ENCODE peak calls at places on chromosomes 12 and 14, in ten cellular contexts. One of them, this sample, is unnamed.

GRCh38 chr14:81559385-81559784 is 25.7 kb upstream of the SEL1L start:
- DNase-seq in HuH-7.5: no peak
- DNase-seq in WTC11: no peak
- DNase-seq in heart right ventricle: no peak
- DNase-seq in DMS53: no peak
- DNase-seq in upper lobe of right lung: no peak
- DNase-seq in H54: no peak
- DNase-seq in stimulated activated CD8-positive, alpha-beta memory T cell treated with anti-CD3 and anti-CD28 coated beads, Interleukin-15, amount 100 ng/mL, for 24 hours: no peak
- DNase-seq in HTR-8/SVneo: no peak
- DNase-seq in head of caudate nucleus: no peak
- DNase-seq in this sample: no peak

GRCh38 chr12:103169-103981 is 36.8 kb downstream of the IQSEC3 start:
- DNase-seq in HuH-7.5: no peak
- DNase-seq in WTC11: peak; percentile 53
- DNase-seq in heart right ventricle: no peak
- DNase-seq in DMS53: peak; percentile 74
- DNase-seq in upper lobe of right lung: peak; percentile 41
- DNase-seq in H54: no peak
- DNase-seq in stimulated activated CD8-positive, alpha-beta memory T cell treated with anti-CD3 and anti-CD28 coated beads, Interleukin-15, amount 100 ng/mL, for 24 hours: no peak
- DNase-seq in HTR-8/SVneo: no peak
- DNase-seq in head of caudate nucleus: no peak
- DNase-seq in this sample: peak; percentile 58

GRCh38 chr12:2064078-2064507 is 11.3 kb downstream of the CACNA1C start:
- DNase-seq in HuH-7.5: no peak
- DNase-seq in WTC11: no peak
- DNase-seq in heart right ventricle: no peak
- DNase-seq in DMS53: no peak
- DNase-seq in upper lobe of right lung: no peak
- DNase-seq in H54: no peak
- DNase-seq in stimulated activated CD8-positive, alpha-beta memory T cell treated with anti-CD3 and anti-CD28 coated beads, Interleukin-15, amount 100 ng/mL, for 24 hours: no peak
- DNase-seq in HTR-8/SVneo: peak; percentile 54
- DNase-seq in head of caudate nucleus: no peak
- DNase-seq in this sample: no peak

GRCh38 chr12:43863770-43864366 is 28.0 kb downstream of the TMEM117 start:
- DNase-seq in HuH-7.5: no peak
- DNase-seq in WTC11: no peak
- DNase-seq in heart right ventricle: no peak
- DNase-seq in DMS53: no peak
- DNase-seq in upper lobe of right lung: no peak
- DNase-seq in H54: no peak
- DNase-seq in stimulated activated CD8-positive, alpha-beta memory T cell treated with anti-CD3 and anti-CD28 coated beads, Interleukin-15, amount 100 ng/mL, for 24 hours: no peak
- DNase-seq in HTR-8/SVneo: no peak
- DNase-seq in head of caudate nucleus: no peak
- DNase-seq in this sample: no peak

GRCh38 chr14:26709019-26709418 is 111.2 kb upstream of the NOVA1 start:
- DNase-seq in HuH-7.5: no peak
- DNase-seq in WTC11: no peak
- DNase-seq in heart right ventricle: no peak
- DNase-seq in DMS53: peak; percentile 13
- DNase-seq in upper lobe of right lung: no peak
- DNase-seq in H54: no peak
- DNase-seq in stimulated activated CD8-positive, alpha-beta memory T cell treated with anti-CD3 and anti-CD28 coated beads, Interleukin-15, amount 100 ng/mL, for 24 hours: no peak
- DNase-seq in HTR-8/SVneo: peak; percentile 13
- DNase-seq in head of caudate nucleus: no peak
- DNase-seq in this sample: no peak

GRCh38 chr14:56117765-56118610 is at the start of gene PELI2:
- DNase-seq in HuH-7.5: peak; percentile 28
- DNase-seq in WTC11: peak; percentile 75
- DNase-seq in heart right ventricle: peak; percentile 78
- DNase-seq in DMS53: peak; percentile 91
- DNase-seq in upper lobe of right lung: peak; percentile 93
- DNase-seq in H54: peak; percentile 28
- DNase-seq in stimulated activated CD8-positive, alpha-beta memory T cell treated with anti-CD3 and anti-CD28 coated beads, Interleukin-15, amount 100 ng/mL, for 24 hours: peak; percentile 37
- DNase-seq in HTR-8/SVneo: peak; percentile 56
- DNase-seq in head of caudate nucleus: peak; percentile 77
- DNase-seq in this sample: peak; percentile 81

GRCh38 chr12:851913-852312 is 97.6 kb downstream of the RAD52 start:
- DNase-seq in HuH-7.5: no peak
- DNase-seq in WTC11: no peak
- DNase-seq in heart right ventricle: no peak
- DNase-seq in DMS53: no peak
- DNase-seq in upper lobe of right lung: no peak
- DNase-seq in H54: no peak
- DNase-seq in stimulated activated CD8-positive, alpha-beta memory T cell treated with anti-CD3 and anti-CD28 coated beads, Interleukin-15, amount 100 ng/mL, for 24 hours: no peak
- DNase-seq in HTR-8/SVneo: peak; percentile 23
- DNase-seq in head of caudate nucleus: no peak
- DNase-seq in this sample: no peak

GRCh38 chr12:6336079-6336858 is 5.6 kb downstream of the TNFRSF1A start:
- DNase-seq in HuH-7.5: peak; percentile 96
- DNase-seq in WTC11: peak; percentile 95
- DNase-seq in heart right ventricle: peak; percentile 93
- DNase-seq in DMS53: peak; percentile 100
- DNase-seq in upper lobe of right lung: peak; percentile 97
- DNase-seq in H54: peak; percentile 93
- DNase-seq in stimulated activated CD8-positive, alpha-beta memory T cell treated with anti-CD3 and anti-CD28 coated beads, Interleukin-15, amount 100 ng/mL, for 24 hours: no peak
- DNase-seq in HTR-8/SVneo: peak; percentile 99
- DNase-seq in head of caudate nucleus: peak; percentile 50
- DNase-seq in this sample: peak; percentile 93

GRCh38 chr12:71439613-71440392 is at the start of gene LGR5:
- DNase-seq in HuH-7.5: peak; percentile 34
- DNase-seq in WTC11: peak; percentile 63
- DNase-seq in heart right ventricle: peak; percentile 17
- DNase-seq in DMS53: peak; percentile 76
- DNase-seq in upper lobe of right lung: peak; percentile 67
- DNase-seq in H54: no peak
- DNase-seq in stimulated activated CD8-positive, alpha-beta memory T cell treated with anti-CD3 and anti-CD28 coated beads, Interleukin-15, amount 100 ng/mL, for 24 hours: no peak
- DNase-seq in HTR-8/SVneo: peak; percentile 17
- DNase-seq in head of caudate nucleus: peak; percentile 88
- DNase-seq in this sample: peak; percentile 93

GRCh38 chr12:50024804-50025186 is 499 bp downstream of the RACGAP1 start:
- DNase-seq in HuH-7.5: no peak
- DNase-seq in WTC11: no peak
- DNase-seq in heart right ventricle: no peak
- DNase-seq in DMS53: peak; percentile 50
- DNase-seq in upper lobe of right lung: no peak
- DNase-seq in H54: no peak
- DNase-seq in stimulated activated CD8-positive, alpha-beta memory T cell treated with anti-CD3 and anti-CD28 coated beads, Interleukin-15, amount 100 ng/mL, for 24 hours: no peak
- DNase-seq in HTR-8/SVneo: peak; percentile 30
- DNase-seq in head of caudate nucleus: no peak
- DNase-seq in this sample: peak; percentile 21

GRCh38 chr14:65776193-65776592 is 363.7 kb downstream of the FUT8 start:
- DNase-seq in HuH-7.5: no peak
- DNase-seq in WTC11: no peak
- DNase-seq in heart right ventricle: no peak
- DNase-seq in DMS53: no peak
- DNase-seq in upper lobe of right lung: no peak
- DNase-seq in H54: no peak
- DNase-seq in stimulated activated CD8-positive, alpha-beta memory T cell treated with anti-CD3 and anti-CD28 coated beads, Interleukin-15, amount 100 ng/mL, for 24 hours: no peak
- DNase-seq in HTR-8/SVneo: no peak
- DNase-seq in head of caudate nucleus: no peak
- DNase-seq in this sample: no peak

GRCh38 chr12:95837240-95838038 is 21.3 kb upstream of the SNRPF start:
- DNase-seq in HuH-7.5: no peak
- DNase-seq in WTC11: no peak
- DNase-seq in heart right ventricle: no peak
- DNase-seq in DMS53: peak; percentile 67
- DNase-seq in upper lobe of right lung: no peak
- DNase-seq in H54: no peak
- DNase-seq in stimulated activated CD8-positive, alpha-beta memory T cell treated with anti-CD3 and anti-CD28 coated beads, Interleukin-15, amount 100 ng/mL, for 24 hours: no peak
- DNase-seq in HTR-8/SVneo: no peak
- DNase-seq in head of caudate nucleus: no peak
- DNase-seq in this sample: no peak

GRCh38 chr12:56221233-56221756 is 427 bp downstream of the RNF41 start:
- DNase-seq in HuH-7.5: no peak
- DNase-seq in WTC11: peak; percentile 62
- DNase-seq in heart right ventricle: peak; percentile 49
- DNase-seq in DMS53: peak; percentile 54
- DNase-seq in upper lobe of right lung: peak; percentile 79
- DNase-seq in H54: peak; percentile 59
- DNase-seq in stimulated activated CD8-positive, alpha-beta memory T cell treated with anti-CD3 and anti-CD28 coated beads, Interleukin-15, amount 100 ng/mL, for 24 hours: no peak
- DNase-seq in HTR-8/SVneo: peak; percentile 71
- DNase-seq in head of caudate nucleus: peak; percentile 27
- DNase-seq in this sample: peak; percentile 34

GRCh38 chr14:100305446-100306255 is 593 bp downstream of the SLC25A29 start:
- DNase-seq in HuH-7.5: no peak
- DNase-seq in WTC11: peak; percentile 49
- DNase-seq in heart right ventricle: peak; percentile 53
- DNase-seq in DMS53: peak; percentile 67
- DNase-seq in upper lobe of right lung: peak; percentile 85
- DNase-seq in H54: peak; percentile 61
- DNase-seq in stimulated activated CD8-positive, alpha-beta memory T cell treated with anti-CD3 and anti-CD28 coated beads, Interleukin-15, amount 100 ng/mL, for 24 hours: no peak
- DNase-seq in HTR-8/SVneo: peak; percentile 17
- DNase-seq in head of caudate nucleus: peak; percentile 33
- DNase-seq in this sample: peak; percentile 35

GRCh38 chr14:101353422-101353821 is 207.9 kb upstream of the DIO3 start:
- DNase-seq in HuH-7.5: no peak
- DNase-seq in WTC11: no peak
- DNase-seq in heart right ventricle: no peak
- DNase-seq in DMS53: no peak
- DNase-seq in upper lobe of right lung: no peak
- DNase-seq in H54: no peak
- DNase-seq in stimulated activated CD8-positive, alpha-beta memory T cell treated with anti-CD3 and anti-CD28 coated beads, Interleukin-15, amount 100 ng/mL, for 24 hours: no peak
- DNase-seq in HTR-8/SVneo: no peak
- DNase-seq in head of caudate nucleus: no peak
- DNase-seq in this sample: no peak

GRCh38 chr14:71466942-71467341 is 465.3 kb upstream of the RGS6 start:
- DNase-seq in HuH-7.5: no peak
- DNase-seq in WTC11: no peak
- DNase-seq in heart right ventricle: no peak
- DNase-seq in DMS53: no peak
- DNase-seq in upper lobe of right lung: no peak
- DNase-seq in H54: no peak
- DNase-seq in stimulated activated CD8-positive, alpha-beta memory T cell treated with anti-CD3 and anti-CD28 coated beads, Interleukin-15, amount 100 ng/mL, for 24 hours: no peak
- DNase-seq in HTR-8/SVneo: no peak
- DNase-seq in head of caudate nucleus: no peak
- DNase-seq in this sample: no peak

GRCh38 chr14:62064741-62065323 is 302.6 kb downstream of the SNAPC1 start:
- DNase-seq in HuH-7.5: no peak
- DNase-seq in WTC11: no peak
- DNase-seq in heart right ventricle: no peak
- DNase-seq in DMS53: no peak
- DNase-seq in upper lobe of right lung: no peak
- DNase-seq in H54: no peak
- DNase-seq in stimulated activated CD8-positive, alpha-beta memory T cell treated with anti-CD3 and anti-CD28 coated beads, Interleukin-15, amount 100 ng/mL, for 24 hours: no peak
- DNase-seq in HTR-8/SVneo: no peak
- DNase-seq in head of caudate nucleus: no peak
- DNase-seq in this sample: no peak

GRCh38 chr12:104736307-104736706 is 221.8 kb downstream of the SLC41A2 start:
- DNase-seq in HuH-7.5: no peak
- DNase-seq in WTC11: no peak
- DNase-seq in heart right ventricle: no peak
- DNase-seq in DMS53: no peak
- DNase-seq in upper lobe of right lung: no peak
- DNase-seq in H54: peak; percentile 26
- DNase-seq in stimulated activated CD8-positive, alpha-beta memory T cell treated with anti-CD3 and anti-CD28 coated beads, Interleukin-15, amount 100 ng/mL, for 24 hours: no peak
- DNase-seq in HTR-8/SVneo: no peak
- DNase-seq in head of caudate nucleus: no peak
- DNase-seq in this sample: peak; percentile 32

GRCh38 chr12:66268562-66268961 is 33.7 kb upstream of the HELB start:
- DNase-seq in HuH-7.5: no peak
- DNase-seq in WTC11: no peak
- DNase-seq in heart right ventricle: no peak
- DNase-seq in DMS53: no peak
- DNase-seq in upper lobe of right lung: no peak
- DNase-seq in H54: no peak
- DNase-seq in stimulated activated CD8-positive, alpha-beta memory T cell treated with anti-CD3 and anti-CD28 coated beads, Interleukin-15, amount 100 ng/mL, for 24 hours: no peak
- DNase-seq in HTR-8/SVneo: no peak
- DNase-seq in head of caudate nucleus: no peak
- DNase-seq in this sample: no peak

GRCh38 chr12:70571705-70572269 is 65.4 kb downstream of the PTPRB start:
- DNase-seq in HuH-7.5: no peak
- DNase-seq in WTC11: no peak
- DNase-seq in heart right ventricle: no peak
- DNase-seq in DMS53: no peak
- DNase-seq in upper lobe of right lung: no peak
- DNase-seq in H54: no peak
- DNase-seq in stimulated activated CD8-positive, alpha-beta memory T cell treated with anti-CD3 and anti-CD28 coated beads, Interleukin-15, amount 100 ng/mL, for 24 hours: no peak
- DNase-seq in HTR-8/SVneo: no peak
- DNase-seq in head of caudate nucleus: no peak
- DNase-seq in this sample: no peak

GRCh38 chr12:102948941-102949352 is 8.5 kb upstream of the ASCL1 start:
- DNase-seq in HuH-7.5: no peak
- DNase-seq in WTC11: peak; percentile 81
- DNase-seq in heart right ventricle: peak; percentile 41
- DNase-seq in DMS53: peak; percentile 92
- DNase-seq in upper lobe of right lung: no peak
- DNase-seq in H54: no peak
- DNase-seq in stimulated activated CD8-positive, alpha-beta memory T cell treated with anti-CD3 and anti-CD28 coated beads, Interleukin-15, amount 100 ng/mL, for 24 hours: peak; percentile 45
- DNase-seq in HTR-8/SVneo: peak; percentile 32
- DNase-seq in head of caudate nucleus: peak; percentile 78
- DNase-seq in this sample: peak; percentile 78

GRCh38 chr14:37187294-37187693 is 10.4 kb upstream of the MIPOL1 start:
- DNase-seq in HuH-7.5: no peak
- DNase-seq in WTC11: no peak
- DNase-seq in heart right ventricle: no peak
- DNase-seq in DMS53: no peak
- DNase-seq in upper lobe of right lung: no peak
- DNase-seq in H54: no peak
- DNase-seq in stimulated activated CD8-positive, alpha-beta memory T cell treated with anti-CD3 and anti-CD28 coated beads, Interleukin-15, amount 100 ng/mL, for 24 hours: no peak
- DNase-seq in HTR-8/SVneo: no peak
- DNase-seq in head of caudate nucleus: no peak
- DNase-seq in this sample: no peak

GRCh38 chr12:78726854-78727253 is 137.7 kb upstream of the SYT1 start:
- DNase-seq in HuH-7.5: no peak
- DNase-seq in WTC11: no peak
- DNase-seq in heart right ventricle: no peak
- DNase-seq in DMS53: no peak
- DNase-seq in upper lobe of right lung: no peak
- DNase-seq in H54: no peak
- DNase-seq in stimulated activated CD8-positive, alpha-beta memory T cell treated with anti-CD3 and anti-CD28 coated beads, Interleukin-15, amount 100 ng/mL, for 24 hours: no peak
- DNase-seq in HTR-8/SVneo: no peak
- DNase-seq in head of caudate nucleus: no peak
- DNase-seq in this sample: no peak

GRCh38 chr12:108826115-108826806 is 31.1 kb downstream of the SSH1 start:
- DNase-seq in HuH-7.5: no peak
- DNase-seq in WTC11: no peak
- DNase-seq in heart right ventricle: peak; percentile 45
- DNase-seq in DMS53: no peak
- DNase-seq in upper lobe of right lung: no peak
- DNase-seq in H54: peak; percentile 61
- DNase-seq in stimulated activated CD8-positive, alpha-beta memory T cell treated with anti-CD3 and anti-CD28 coated beads, Interleukin-15, amount 100 ng/mL, for 24 hours: no peak
- DNase-seq in HTR-8/SVneo: peak; percentile 71
- DNase-seq in head of caudate nucleus: peak; percentile 44
- DNase-seq in this sample: peak; percentile 65

GRCh38 chr14:82655770-82656169 is 1122.1 kb upstream of the SEL1L start:
- DNase-seq in HuH-7.5: no peak
- DNase-seq in WTC11: no peak
- DNase-seq in heart right ventricle: no peak
- DNase-seq in DMS53: no peak
- DNase-seq in upper lobe of right lung: no peak
- DNase-seq in H54: no peak
- DNase-seq in stimulated activated CD8-positive, alpha-beta memory T cell treated with anti-CD3 and anti-CD28 coated beads, Interleukin-15, amount 100 ng/mL, for 24 hours: no peak
- DNase-seq in HTR-8/SVneo: no peak
- DNase-seq in head of caudate nucleus: no peak
- DNase-seq in this sample: no peak

GRCh38 chr14:26163761-26164160 is 434.1 kb downstream of the NOVA1 start:
- DNase-seq in HuH-7.5: no peak
- DNase-seq in WTC11: no peak
- DNase-seq in heart right ventricle: no peak
- DNase-seq in DMS53: peak; percentile 72
- DNase-seq in upper lobe of right lung: no peak
- DNase-seq in H54: no peak
- DNase-seq in stimulated activated CD8-positive, alpha-beta memory T cell treated with anti-CD3 and anti-CD28 coated beads, Interleukin-15, amount 100 ng/mL, for 24 hours: no peak
- DNase-seq in HTR-8/SVneo: no peak
- DNase-seq in head of caudate nucleus: no peak
- DNase-seq in this sample: no peak

GRCh38 chr14:85501751-85502150 is 28.2 kb upstream of the FLRT2 start:
- DNase-seq in HuH-7.5: no peak
- DNase-seq in WTC11: no peak
- DNase-seq in heart right ventricle: no peak
- DNase-seq in DMS53: peak; percentile 36
- DNase-seq in upper lobe of right lung: no peak
- DNase-seq in H54: no peak
- DNase-seq in stimulated activated CD8-positive, alpha-beta memory T cell treated with anti-CD3 and anti-CD28 coated beads, Interleukin-15, amount 100 ng/mL, for 24 hours: no peak
- DNase-seq in HTR-8/SVneo: no peak
- DNase-seq in head of caudate nucleus: no peak
- DNase-seq in this sample: no peak

GRCh38 chr12:34605510-34605887 is 583.2 kb downstream of the ALG10 start:
- DNase-seq in HuH-7.5: no peak
- DNase-seq in WTC11: no peak
- DNase-seq in heart right ventricle: no peak
- DNase-seq in DMS53: no peak
- DNase-seq in upper lobe of right lung: no peak
- DNase-seq in H54: no peak
- DNase-seq in stimulated activated CD8-positive, alpha-beta memory T cell treated with anti-CD3 and anti-CD28 coated beads, Interleukin-15, amount 100 ng/mL, for 24 hours: no peak
- DNase-seq in HTR-8/SVneo: no peak
- DNase-seq in head of caudate nucleus: no peak
- DNase-seq in this sample: no peak

This sample was measured in BE2C.